ENCODE peak calls at places on chromosomes 12 and 14, in nine cellular contexts. One of them, this sample, is unnamed.

GRCh38 chr14:79542121-79542520 is 669.2 kb downstream of the DIO2 start:
- DNase-seq in substantia nigra: no peak
- DNase-seq in HFFc6: no peak
- DNase-seq in RWPE1: no peak
- DNase-seq in posterior vena cava: no peak
- DNase-seq in tibial artery: no peak
- DNase-seq in EL: peak
- DNase-seq in hypothalamus: no peak
- DNase-seq in neural progenitor cell: no peak
- DNase-seq in this sample: no peak

GRCh38 chr14:33773205-33774030 is 177.5 kb downstream of the EGLN3 start:
- DNase-seq in posterior vena cava: no peak
- DNase-seq in neural progenitor cell: no peak
- DNase-seq in substantia nigra: no peak
- DNase-seq in hypothalamus: no peak
- DNase-seq in RWPE1: no peak
- DNase-seq in HFFc6: no peak
- DNase-seq in tibial artery: no peak
- DNase-seq in EL: no peak
- DNase-seq in this sample: no peak

GRCh38 chr12:95623554-95624170 is 72.4 kb upstream of the USP44 start:
- DNase-seq in RWPE1: peak
- DNase-seq in substantia nigra: no peak
- DNase-seq in tibial artery: peak
- DNase-seq in posterior vena cava: peak
- DNase-seq in HFFc6: peak
- DNase-seq in neural progenitor cell: peak
- DNase-seq in EL: peak
- DNase-seq in hypothalamus: no peak
- DNase-seq in this sample: peak

GRCh38 chr12:76810690-76811434 is 46.9 kb downstream of the ZDHHC17 start:
- DNase-seq in hypothalamus: no peak
- DNase-seq in posterior vena cava: no peak
- DNase-seq in tibial artery: no peak
- DNase-seq in substantia nigra: no peak
- DNase-seq in EL: no peak
- DNase-seq in HFFc6: no peak
- DNase-seq in neural progenitor cell: peak
- DNase-seq in RWPE1: no peak
- DNase-seq in this sample: no peak

GRCh38 chr12:119301367-119301766 is 33.2 kb upstream of the CCDC60 start:
- DNase-seq in posterior vena cava: no peak
- DNase-seq in tibial artery: no peak
- DNase-seq in EL: no peak
- DNase-seq in RWPE1: no peak
- DNase-seq in hypothalamus: no peak
- DNase-seq in neural progenitor cell: no peak
- DNase-seq in HFFc6: no peak
- DNase-seq in substantia nigra: no peak
- DNase-seq in this sample: no peak

GRCh38 chr14:95121911-95122696 is 35.2 kb downstream of the DICER1 start:
- DNase-seq in EL: no peak
- DNase-seq in neural progenitor cell: no peak
- DNase-seq in tibial artery: no peak
- DNase-seq in hypothalamus: no peak
- DNase-seq in HFFc6: no peak
- DNase-seq in RWPE1: no peak
- DNase-seq in posterior vena cava: no peak
- DNase-seq in substantia nigra: no peak
- DNase-seq in this sample: no peak

GRCh38 chr12:47995976-47996375 is 8.3 kb downstream of the COL2A1 start:
- DNase-seq in hypothalamus: no peak
- DNase-seq in tibial artery: no peak
- DNase-seq in neural progenitor cell: no peak
- DNase-seq in RWPE1: no peak
- DNase-seq in HFFc6: peak
- DNase-seq in EL: peak
- DNase-seq in posterior vena cava: peak
- DNase-seq in substantia nigra: peak
- DNase-seq in this sample: no peak

GRCh38 chr14:76152333-76152681 is 585 bp downstream of the GPATCH2L start:
- DNase-seq in neural progenitor cell: peak
- DNase-seq in HFFc6: peak
- DNase-seq in posterior vena cava: peak
- DNase-seq in tibial artery: peak
- DNase-seq in substantia nigra: no peak
- DNase-seq in hypothalamus: peak
- DNase-seq in EL: peak
- DNase-seq in RWPE1: peak
- DNase-seq in this sample: peak

GRCh38 chr12:123805119-123805518 is 43.0 kb downstream of the DNAH10 start:
- DNase-seq in RWPE1: no peak
- DNase-seq in posterior vena cava: no peak
- DNase-seq in tibial artery: no peak
- DNase-seq in substantia nigra: no peak
- DNase-seq in hypothalamus: no peak
- DNase-seq in HFFc6: no peak
- DNase-seq in neural progenitor cell: no peak
- DNase-seq in EL: no peak
- DNase-seq in this sample: no peak

GRCh38 chr12:52521581-52522266 is 1.5 kb upstream of the KRT5 start:
- DNase-seq in substantia nigra: no peak
- DNase-seq in hypothalamus: no peak
- DNase-seq in tibial artery: no peak
- DNase-seq in EL: peak
- DNase-seq in HFFc6: peak
- DNase-seq in posterior vena cava: no peak
- DNase-seq in RWPE1: peak
- DNase-seq in neural progenitor cell: no peak
- DNase-seq in this sample: no peak

GRCh38 chr14:61644834-61645233 is 50.5 kb upstream of the HIF1A start:
- DNase-seq in neural progenitor cell: peak
- DNase-seq in hypothalamus: no peak
- DNase-seq in posterior vena cava: no peak
- DNase-seq in RWPE1: no peak
- DNase-seq in tibial artery: no peak
- DNase-seq in HFFc6: no peak
- DNase-seq in substantia nigra: no peak
- DNase-seq in EL: no peak
- DNase-seq in this sample: no peak

GRCh38 chr12:26188132-26188531 is 7.2 kb upstream of the SSPN start:
- DNase-seq in neural progenitor cell: no peak
- DNase-seq in tibial artery: no peak
- DNase-seq in EL: peak
- DNase-seq in RWPE1: no peak
- DNase-seq in substantia nigra: no peak
- DNase-seq in posterior vena cava: no peak
- DNase-seq in HFFc6: peak
- DNase-seq in hypothalamus: no peak
- DNase-seq in this sample: peak

GRCh38 chr12:69947922-69948321 is 122.9 kb downstream of the MYRFL start:
- DNase-seq in EL: no peak
- DNase-seq in hypothalamus: no peak
- DNase-seq in RWPE1: no peak
- DNase-seq in neural progenitor cell: no peak
- DNase-seq in substantia nigra: no peak
- DNase-seq in tibial artery: no peak
- DNase-seq in posterior vena cava: no peak
- DNase-seq in HFFc6: no peak
- DNase-seq in this sample: no peak

GRCh38 chr12:20220339-20220738 is 148.0 kb upstream of the PDE3A start:
- DNase-seq in neural progenitor cell: peak
- DNase-seq in substantia nigra: no peak
- DNase-seq in HFFc6: no peak
- DNase-seq in EL: peak
- DNase-seq in posterior vena cava: no peak
- DNase-seq in hypothalamus: no peak
- DNase-seq in RWPE1: peak
- DNase-seq in tibial artery: no peak
- DNase-seq in this sample: peak

GRCh38 chr12:120669055-120669828 is 17.7 kb upstream of the MLEC start:
- DNase-seq in substantia nigra: no peak
- DNase-seq in posterior vena cava: no peak
- DNase-seq in hypothalamus: no peak
- DNase-seq in HFFc6: peak
- DNase-seq in RWPE1: no peak
- DNase-seq in neural progenitor cell: peak
- DNase-seq in tibial artery: peak
- DNase-seq in EL: peak
- DNase-seq in this sample: no peak

GRCh38 chr14:71324767-71325272 is 417.6 kb downstream of the PCNX1 start:
- DNase-seq in tibial artery: no peak
- DNase-seq in substantia nigra: no peak
- DNase-seq in neural progenitor cell: peak
- DNase-seq in hypothalamus: no peak
- DNase-seq in HFFc6: no peak
- DNase-seq in posterior vena cava: no peak
- DNase-seq in RWPE1: no peak
- DNase-seq in EL: no peak
- DNase-seq in this sample: peak

GRCh38 chr14:96275182-96276112 is 19.4 kb downstream of the BDKRB1 start:
- DNase-seq in neural progenitor cell: peak
- DNase-seq in substantia nigra: peak
- DNase-seq in EL: peak
- DNase-seq in HFFc6: peak
- DNase-seq in hypothalamus: peak
- DNase-seq in posterior vena cava: peak
- DNase-seq in RWPE1: peak
- DNase-seq in tibial artery: peak
- DNase-seq in this sample: peak

GRCh38 chr14:104150201-104151027 is 12.0 kb downstream of the KIF26A start:
- DNase-seq in posterior vena cava: no peak
- DNase-seq in substantia nigra: no peak
- DNase-seq in HFFc6: no peak
- DNase-seq in RWPE1: no peak
- DNase-seq in tibial artery: no peak
- DNase-seq in hypothalamus: no peak
- DNase-seq in EL: no peak
- DNase-seq in neural progenitor cell: peak
- DNase-seq in this sample: peak

GRCh38 chr12:124324803-124325705 is 30.2 kb downstream of the RFLNA start:
- DNase-seq in EL: no peak
- DNase-seq in neural progenitor cell: no peak
- DNase-seq in HFFc6: no peak
- DNase-seq in substantia nigra: no peak
- DNase-seq in tibial artery: no peak
- DNase-seq in posterior vena cava: no peak
- DNase-seq in RWPE1: no peak
- DNase-seq in hypothalamus: no peak
- DNase-seq in this sample: no peak

GRCh38 chr12:112482734-112483133 is 64.0 kb downstream of the PTPN11 start:
- DNase-seq in neural progenitor cell: no peak
- DNase-seq in HFFc6: no peak
- DNase-seq in tibial artery: no peak
- DNase-seq in hypothalamus: peak
- DNase-seq in EL: no peak
- DNase-seq in posterior vena cava: no peak
- DNase-seq in RWPE1: no peak
- DNase-seq in substantia nigra: peak
- DNase-seq in this sample: no peak

GRCh38 chr12:25056486-25057130 is 107.7 kb upstream of the BCAT1 start:
- DNase-seq in RWPE1: no peak
- DNase-seq in HFFc6: no peak
- DNase-seq in tibial artery: no peak
- DNase-seq in EL: no peak
- DNase-seq in neural progenitor cell: no peak
- DNase-seq in substantia nigra: no peak
- DNase-seq in hypothalamus: no peak
- DNase-seq in posterior vena cava: no peak
- DNase-seq in this sample: no peak

GRCh38 chr14:50039734-50040400 is 76.5 kb downstream of the VCPKMT start:
- DNase-seq in hypothalamus: no peak
- DNase-seq in RWPE1: peak
- DNase-seq in EL: peak
- DNase-seq in HFFc6: peak
- DNase-seq in substantia nigra: no peak
- DNase-seq in neural progenitor cell: no peak
- DNase-seq in posterior vena cava: no peak
- DNase-seq in tibial artery: peak
- DNase-seq in this sample: peak

GRCh38 chr12:59452259-59452658 is 143.6 kb upstream of the SLC16A7 start:
- DNase-seq in RWPE1: peak
- DNase-seq in substantia nigra: no peak
- DNase-seq in hypothalamus: no peak
- DNase-seq in posterior vena cava: no peak
- DNase-seq in tibial artery: no peak
- DNase-seq in neural progenitor cell: no peak
- DNase-seq in EL: peak
- DNase-seq in HFFc6: peak
- DNase-seq in this sample: peak

GRCh38 chr12:106861984-106862894 is 87.8 kb downstream of the RIC8B start:
- DNase-seq in HFFc6: peak
- DNase-seq in hypothalamus: no peak
- DNase-seq in substantia nigra: no peak
- DNase-seq in EL: peak
- DNase-seq in RWPE1: no peak
- DNase-seq in neural progenitor cell: no peak
- DNase-seq in tibial artery: no peak
- DNase-seq in posterior vena cava: no peak
- DNase-seq in this sample: peak

GRCh38 chr12:122982963-122983788 is 2.7 kb downstream of the ARL6IP4 start:
- DNase-seq in HFFc6: no peak
- DNase-seq in posterior vena cava: no peak
- DNase-seq in hypothalamus: no peak
- DNase-seq in substantia nigra: no peak
- DNase-seq in RWPE1: no peak
- DNase-seq in EL: no peak
- DNase-seq in neural progenitor cell: no peak
- DNase-seq in tibial artery: peak
- DNase-seq in this sample: no peak

GRCh38 chr12:55713721-55714120 is 2.1 kb upstream of the BLOC1S1 start:
- DNase-seq in RWPE1: peak
- DNase-seq in tibial artery: no peak
- DNase-seq in hypothalamus: no peak
- DNase-seq in HFFc6: peak
- DNase-seq in neural progenitor cell: no peak
- DNase-seq in substantia nigra: no peak
- DNase-seq in EL: peak
- DNase-seq in posterior vena cava: no peak
- DNase-seq in this sample: no peak

GRCh38 chr14:95464103-95464502 is 52.3 kb downstream of the SYNE3 start:
- DNase-seq in EL: no peak
- DNase-seq in HFFc6: no peak
- DNase-seq in RWPE1: no peak
- DNase-seq in neural progenitor cell: no peak
- DNase-seq in substantia nigra: no peak
- DNase-seq in hypothalamus: no peak
- DNase-seq in tibial artery: no peak
- DNase-seq in posterior vena cava: no peak
- DNase-seq in this sample: no peak

GRCh38 chr14:94771906-94772468 is 2.1 kb upstream of the GSC start:
- DNase-seq in posterior vena cava: no peak
- DNase-seq in HFFc6: no peak
- DNase-seq in neural progenitor cell: peak
- DNase-seq in EL: no peak
- DNase-seq in tibial artery: no peak
- DNase-seq in hypothalamus: no peak
- DNase-seq in RWPE1: no peak
- DNase-seq in substantia nigra: no peak
- DNase-seq in this sample: no peak

GRCh38 chr14:49946320-49947141 is 53.6 kb downstream of the ARF6 start:
- DNase-seq in RWPE1: peak
- DNase-seq in tibial artery: no peak
- DNase-seq in hypothalamus: no peak
- DNase-seq in posterior vena cava: no peak
- DNase-seq in HFFc6: peak
- DNase-seq in EL: peak
- DNase-seq in substantia nigra: no peak
- DNase-seq in neural progenitor cell: no peak
- DNase-seq in this sample: peak

GRCh38 chr12:19129486-19130223 is at the start of gene PLEKHA5:
- DNase-seq in RWPE1: peak
- DNase-seq in EL: peak
- DNase-seq in HFFc6: peak
- DNase-seq in hypothalamus: no peak
- DNase-seq in posterior vena cava: peak
- DNase-seq in substantia nigra: peak
- DNase-seq in neural progenitor cell: peak
- DNase-seq in tibial artery: peak
- DNase-seq in this sample: peak

GRCh38 chr12:101697930-101698781 is 716 bp downstream of the CHPT1 start:
- DNase-seq in posterior vena cava: peak
- DNase-seq in HFFc6: no peak
- DNase-seq in neural progenitor cell: no peak
- DNase-seq in substantia nigra: peak
- DNase-seq in hypothalamus: no peak
- DNase-seq in EL: peak
- DNase-seq in tibial artery: peak
- DNase-seq in RWPE1: peak
- DNase-seq in this sample: peak

This sample was measured in mesenchymal stem cell.